ENCODE peak calls at places on chromosomes 1 and 21, in nine cellular contexts. G is ovary, H is sigmoid colon, Q is NB4, R is Peyer's patch, V is body of pancreas, E is tibial nerve, J is IMR-90, O is esophagus squamous epithelium. S is an unnamed sample.

GRCh38 chr1:30518186-30518585 is 205.2 kb downstream of the MATN1 start:
- DNase-seq in G (no peak), H (no peak), Q (no peak), R (no peak), V (no peak), E (no peak), J (no peak), O (no peak), S (no peak)

GRCh38 chr1:110053557-110054428 is 16.7 kb downstream of the ALX3 start:
- DNase-seq in G (peak), H (peak), Q (peak), R (peak), V (peak), E (peak), J (peak), O (no peak), S (peak)

GRCh38 chr1:181044449-181044966 is 10.7 kb downstream of the MR1 start:
- DNase-seq in G (no peak), H (no peak), Q (peak), R (peak), V (no peak), E (no peak), J (peak), O (no peak), S (no peak)

GRCh38 chr21:46307625-46308024 is 16.0 kb downstream of the C21orf58 start:
- DNase-seq in G (no peak), H (no peak), Q (no peak), R (no peak), V (no peak), E (no peak), J (peak), O (no peak), S (no peak)

GRCh38 chr1:75023005-75023404 is 111.2 kb upstream of the LHX8 start:
- DNase-seq in G (no peak), H (no peak), Q (no peak), R (no peak), V (no peak), E (no peak), J (no peak), O (no peak), S (no peak)

GRCh38 chr1:172135923-172136610 is 284.4 kb upstream of the C1orf105 start:
- DNase-seq in G (no peak), H (no peak), Q (no peak), R (no peak), V (no peak), E (no peak), J (peak), O (no peak), S (no peak)

GRCh38 chr1:64483711-64484454 is 14.0 kb downstream of the CACHD1 start:
- DNase-seq in G (no peak), H (no peak), Q (no peak), R (no peak), V (no peak), E (no peak), J (no peak), O (no peak), S (no peak)

GRCh38 chr1:27572019-27572678 is 31.8 kb downstream of the AHDC1 start:
- DNase-seq in G (peak), H (peak), Q (no peak), R (no peak), V (peak), E (no peak), J (no peak), O (no peak), S (no peak)

GRCh38 chr1:7070389-7071029 is 285.3 kb downstream of the CAMTA1 start:
- DNase-seq in G (peak), H (peak), Q (peak), R (peak), V (peak), E (peak), J (peak), O (no peak), S (peak)

GRCh38 chr1:147337040-147337439 is 94.6 kb downstream of the CHD1L start:
- DNase-seq in G (no peak), H (no peak), Q (no peak), R (no peak), V (no peak), E (no peak), J (no peak), O (no peak), S (no peak)

GRCh38 chr21:15732996-15733329 is 3.2 kb downstream of the USP25 start:
- DNase-seq in G (no peak), H (no peak), Q (no peak), R (no peak), V (no peak), E (no peak), J (no peak), O (no peak), S (no peak)
- TF ChIP-seq CTCF in G (no peak), H (no peak), Q (no peak), R (no peak), V (no peak), E (no peak), J (no peak), O (no peak), S (no peak)

DNA sequence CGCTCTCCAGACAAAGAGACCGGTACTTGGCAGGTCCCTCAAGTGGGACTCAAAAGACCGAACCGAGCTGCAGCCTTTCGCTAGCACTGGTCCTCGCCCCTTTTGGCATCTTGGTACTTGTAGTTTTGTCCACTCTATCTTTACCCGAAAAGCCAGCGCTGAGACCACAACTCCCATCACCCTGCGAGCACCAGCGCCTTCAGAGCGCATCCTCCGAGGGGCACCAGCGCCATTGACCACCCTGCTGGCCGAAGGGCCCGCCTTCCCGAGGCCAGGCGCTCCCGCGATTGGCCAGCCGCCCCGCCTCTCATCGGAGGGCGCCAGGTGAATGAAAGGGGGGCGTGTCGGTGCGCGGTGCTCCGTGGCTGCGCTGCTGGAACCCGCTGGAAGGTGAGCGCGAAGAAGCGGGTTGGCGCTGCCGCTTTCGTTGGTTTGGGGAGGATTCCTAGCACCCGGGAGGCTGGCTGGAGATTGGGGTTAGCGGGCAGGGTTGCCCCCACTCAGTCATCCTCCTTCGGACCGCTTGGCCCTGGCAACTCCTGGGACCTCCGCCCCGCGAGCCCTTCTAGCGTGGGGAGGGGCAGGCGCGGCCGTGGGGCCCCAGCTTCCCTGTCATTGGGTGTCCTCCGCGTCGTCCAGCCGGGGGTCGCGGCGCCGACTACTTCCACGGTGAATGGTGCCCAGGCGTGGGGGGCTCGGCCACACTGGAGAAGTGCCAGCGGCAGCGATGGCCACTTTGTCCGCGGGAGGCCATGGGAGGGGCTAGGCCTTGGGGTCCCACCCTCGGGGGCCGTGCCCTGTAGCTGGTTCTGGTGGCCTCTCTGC is at the start of gene ZBTB8B:
- DNase-seq in G (peak), H (peak), Q (no peak), R (peak), V (peak), E (peak), J (peak), O (no peak), S (no peak)
- TF ChIP-seq POLR2A in G (no peak), H (no peak), Q (no peak), R (no peak), V (no peak), E (no peak), J (no peak), O (no peak), S (no peak)

GRCh38 chr21:37563641-37564340 is 197.2 kb downstream of the DYRK1A start:
- DNase-seq in G (peak), H (peak), Q (peak), R (peak), V (peak), E (peak), J (peak), O (peak), S (peak)
- TF ChIP-seq CTCF in G (no peak), H (no peak), Q (peak), R (peak), V (peak), E (peak), J (peak), O (peak), S (no peak)

GRCh38 chr1:228735871-228736586 is 750 bp downstream of the RHOU start:
- DNase-seq in G (peak), H (peak), Q (peak), R (peak), V (peak), E (peak), J (peak), O (no peak), S (peak)

GRCh38 chr1:228737613-228738012 is 2.3 kb downstream of the RHOU start:
- DNase-seq in G (peak), H (peak), Q (no peak), R (no peak), V (no peak), E (no peak), J (no peak), O (no peak), S (no peak)

GRCh38 chr1:228733576-228733975 is 1.7 kb upstream of the RHOU start:
- DNase-seq in G (no peak), H (no peak), Q (no peak), R (no peak), V (no peak), E (no peak), J (no peak), O (no peak), S (no peak)

GRCh38 chr1:228736844-228737415 is 1.7 kb downstream of the RHOU start:
- DNase-seq in G (no peak), H (no peak), Q (no peak), R (no peak), V (no peak), E (no peak), J (no peak), O (no peak), S (no peak)

GRCh38 chr1:228734881-228735801 is at the start of gene RHOU:
- DNase-seq in G (peak), H (peak), Q (peak), R (peak), V (peak), E (peak), J (peak), O (no peak), S (peak)
- TF ChIP-seq POLR2A in G (peak), H (peak), Q (no peak), R (peak), V (peak), E (peak), J (no peak), O (peak), S (peak)

GRCh38 chr1:234125714-234126113 is 221.2 kb downstream of the SLC35F3 start:
- DNase-seq in G (no peak), H (no peak), Q (no peak), R (no peak), V (no peak), E (no peak), J (no peak), O (no peak), S (no peak)

GRCh38 chr1:234123867-234124266 is 219.4 kb downstream of the SLC35F3 start:
- DNase-seq in G (no peak), H (no peak), Q (no peak), R (no peak), V (no peak), E (no peak), J (peak), O (no peak), S (no peak)

GRCh38 chr1:234120327-234120944 is 216.0 kb downstream of the SLC35F3 start:
- DNase-seq in G (no peak), H (no peak), Q (no peak), R (no peak), V (no peak), E (no peak), J (no peak), O (no peak), S (no peak)

DNA sequence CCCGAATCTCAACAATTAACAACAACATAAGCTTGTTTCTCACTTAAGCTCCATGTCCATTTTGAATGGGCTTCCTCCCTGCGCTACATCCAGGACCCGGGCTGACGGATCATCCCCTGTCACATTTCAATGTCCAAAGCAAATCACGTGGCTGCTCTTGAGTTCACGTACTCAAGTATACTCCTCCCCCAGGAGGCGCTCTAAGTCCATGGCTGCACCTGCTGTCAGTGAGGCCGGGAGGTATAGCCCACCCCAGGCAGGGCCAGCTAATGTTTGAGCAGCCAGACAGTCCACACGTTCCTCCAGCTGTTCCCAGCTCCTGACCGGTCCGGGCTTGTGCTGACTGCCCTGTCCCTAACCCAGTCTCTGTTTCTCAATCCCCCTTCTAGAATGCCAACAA is 220.8 kb downstream of the SLC35F3 start:
- DNase-seq in G (no peak), H (no peak), Q (peak), R (no peak), V (peak), E (no peak), J (peak), O (no peak), S (no peak)
- TF ChIP-seq CTCF in G (no peak), H (no peak), Q (peak), R (no peak), V (no peak), E (no peak), J (peak), O (no peak), S (no peak)

GRCh38 chr21:41950941-41951408 is 2.8 kb downstream of the C2CD2 start:
- DNase-seq in G (no peak), H (no peak), Q (no peak), R (peak), V (no peak), E (no peak), J (no peak), O (no peak), S (no peak)
- TF ChIP-seq POLR2A in G (no peak), H (no peak), Q (no peak), R (no peak), V (no peak), E (no peak), J (no peak), O (no peak), S (no peak)

DNA sequence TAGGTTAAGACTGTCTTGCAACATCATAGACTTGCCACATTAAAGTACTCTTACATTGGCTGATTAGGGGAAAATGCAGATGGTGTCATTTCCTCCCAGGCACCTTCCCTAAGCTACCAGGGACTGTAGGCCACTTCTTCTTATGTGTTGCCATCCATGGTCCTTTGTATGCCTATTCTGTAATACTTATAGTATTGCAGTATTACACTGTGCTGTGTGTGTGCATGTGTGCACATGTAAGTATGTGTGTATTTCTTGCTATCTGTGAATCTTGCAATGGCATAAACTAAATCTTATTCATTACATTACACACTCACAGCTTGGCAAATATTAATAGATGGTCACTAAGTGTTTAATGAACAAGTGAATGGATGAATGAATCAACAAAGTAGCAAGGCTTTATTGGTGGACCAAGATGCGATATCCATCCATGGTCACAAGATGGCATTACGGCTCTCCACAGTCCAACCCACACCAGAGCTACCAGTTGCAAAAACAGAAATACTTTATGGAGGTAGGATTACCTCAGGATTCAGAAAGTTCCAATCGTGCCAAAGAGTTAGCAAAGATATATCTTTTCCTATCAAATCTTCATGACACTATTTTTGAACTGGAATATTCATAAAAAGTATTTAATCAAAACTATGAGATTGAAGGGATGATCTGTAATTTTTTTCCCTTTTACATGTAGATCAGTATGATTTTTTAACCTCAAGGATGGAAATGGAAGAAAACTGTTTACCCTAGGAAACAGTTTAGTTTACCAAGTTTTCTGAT is 160.2 kb downstream of the DENND1B start:
- DNase-seq in G (no peak), H (no peak), Q (peak), R (no peak), V (peak), E (no peak), J (peak), O (no peak), S (no peak)
- TF ChIP-seq CTCF in G (no peak), H (peak), Q (peak), R (no peak), V (peak), E (no peak), J (peak), O (peak), S (no peak)

GRCh38 chr1:193614817-193615216 is 428.4 kb upstream of the B3GALT2 start:
- DNase-seq in G (no peak), H (no peak), Q (no peak), R (no peak), V (no peak), E (no peak), J (peak), O (no peak), S (no peak)

GRCh38 chr1:193609592-193609991 is 423.2 kb upstream of the B3GALT2 start:
- DNase-seq in G (no peak), H (no peak), Q (no peak), R (no peak), V (no peak), E (no peak), J (no peak), O (no peak), S (no peak)

DNA sequence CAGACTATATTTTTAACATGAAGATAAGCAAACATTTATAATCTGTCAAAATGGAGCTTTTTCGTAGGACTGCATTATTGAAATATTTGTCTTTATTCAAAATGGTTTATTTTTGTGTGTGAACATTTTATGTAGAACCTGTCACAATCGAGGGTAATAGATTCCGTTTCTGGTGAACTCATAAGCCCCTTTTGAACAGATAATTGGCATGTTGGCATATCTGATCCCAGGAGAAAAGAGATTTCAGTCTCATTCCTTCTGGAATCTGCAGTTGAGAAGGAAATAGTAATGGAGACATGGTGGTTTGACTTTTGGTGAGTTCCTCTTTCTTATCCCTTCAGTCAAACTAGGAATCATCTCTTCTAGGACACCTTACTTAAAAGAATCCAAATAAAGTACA is 427.9 kb upstream of the B3GALT2 start:
- DNase-seq in G (no peak), H (no peak), Q (no peak), R (no peak), V (no peak), E (no peak), J (no peak), O (no peak), S (no peak)
- TF ChIP-seq POLR2A in G (no peak), H (no peak), Q (no peak), R (no peak), V (no peak), E (no peak), J (no peak), O (no peak), S (no peak)

DNA sequence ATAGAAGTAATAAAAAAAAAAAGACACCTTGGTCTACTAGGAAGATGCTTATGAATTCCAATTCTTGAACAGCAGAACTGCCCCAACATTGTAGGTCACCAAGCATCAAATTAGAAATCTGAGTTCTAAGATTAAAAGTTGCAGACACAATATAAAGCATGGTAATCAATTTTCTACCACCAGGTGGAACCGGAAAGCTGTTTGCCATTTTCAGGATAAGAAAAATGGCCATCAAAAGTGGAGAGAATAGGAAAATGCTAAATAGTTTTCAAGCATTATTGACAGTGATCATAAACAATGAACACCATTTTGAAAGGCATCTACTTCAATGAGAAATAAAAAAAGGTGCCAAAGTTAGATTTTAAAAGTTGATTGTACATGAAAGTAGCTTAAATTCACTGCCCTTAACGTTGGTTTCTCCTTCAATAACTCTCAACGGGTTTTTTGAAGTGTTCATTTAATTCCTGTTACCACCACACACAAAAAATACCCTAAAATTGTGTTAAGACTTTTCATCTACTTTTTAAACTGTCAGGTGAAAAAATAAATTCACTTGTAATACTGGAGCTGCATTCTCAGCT is 252.9 kb downstream of the KCNT2 start:
- DNase-seq in G (peak), H (no peak), Q (peak), R (no peak), V (no peak), E (no peak), J (peak), O (no peak), S (no peak)
- TF ChIP-seq CTCF in G (no peak), H (no peak), Q (no peak), R (peak), V (peak), E (peak), J (peak), O (peak), S (no peak)

S was measured in lower leg skin.